ENCODE peak calls at places on chromosomes 12 and 14, in eight cellular contexts. One of them, this sample, is unnamed.

GRCh38 chr12:106645465-106646330 is 62.9 kb downstream of the RFX4 start:
- DNase-seq in astrocyte: no peak
- DNase-seq in GM23248: no peak
- DNase-seq in GM23338: no peak
- DNase-seq in SK-N-SH: no peak
- DNase-seq in neuronal stem cell: no peak
- DNase-seq in OCI-LY7: no peak
- DNase-seq in hepatocyte: no peak
- DNase-seq in this sample: no peak

GRCh38 chr14:55684956-55685584 is 105.1 kb downstream of the KTN1 start:
- DNase-seq in astrocyte: no peak
- DNase-seq in SK-N-SH: no peak
- DNase-seq in OCI-LY7: no peak
- DNase-seq in hepatocyte: no peak
- DNase-seq in GM23338: no peak
- DNase-seq in neuronal stem cell: no peak
- DNase-seq in GM23248: peak; percentile 80
- DNase-seq in this sample: peak; percentile 24

GRCh38 chr12:121513464-121514183 is 67.2 kb downstream of the KDM2B start:
- DNase-seq in GM23248: no peak
- DNase-seq in hepatocyte: peak; percentile 49
- DNase-seq in SK-N-SH: peak; percentile 88
- DNase-seq in astrocyte: no peak
- DNase-seq in GM23338: peak; percentile 82
- DNase-seq in neuronal stem cell: no peak
- DNase-seq in OCI-LY7: peak; percentile 69
- DNase-seq in this sample: no peak

GRCh38 chr14:101358726-101359125 is 202.6 kb upstream of the DIO3 start:
- DNase-seq in OCI-LY7: no peak
- DNase-seq in astrocyte: no peak
- DNase-seq in neuronal stem cell: no peak
- DNase-seq in GM23338: no peak
- DNase-seq in SK-N-SH: no peak
- DNase-seq in hepatocyte: no peak
- DNase-seq in GM23248: no peak
- DNase-seq in this sample: no peak

GRCh38 chr14:51726166-51726899 is 74.6 kb downstream of the FRMD6 start:
- DNase-seq in GM23248: peak; percentile 78
- DNase-seq in hepatocyte: no peak
- DNase-seq in astrocyte: peak; percentile 53
- DNase-seq in neuronal stem cell: no peak
- DNase-seq in GM23338: no peak
- DNase-seq in OCI-LY7: no peak
- DNase-seq in SK-N-SH: no peak
- DNase-seq in this sample: peak; percentile 19

GRCh38 chr14:103132381-103133212 is 9.3 kb downstream of the TNFAIP2 start:
- DNase-seq in hepatocyte: no peak
- DNase-seq in GM23338: no peak
- DNase-seq in SK-N-SH: no peak
- DNase-seq in astrocyte: no peak
- DNase-seq in OCI-LY7: no peak
- DNase-seq in neuronal stem cell: no peak
- DNase-seq in GM23248: no peak
- DNase-seq in this sample: no peak

GRCh38 chr14:23443411-23443812 is 8.0 kb upstream of the MYH7 start:
- DNase-seq in astrocyte: no peak
- DNase-seq in GM23248: no peak
- DNase-seq in OCI-LY7: no peak
- DNase-seq in hepatocyte: no peak
- DNase-seq in neuronal stem cell: no peak
- DNase-seq in GM23338: no peak
- DNase-seq in SK-N-SH: no peak
- DNase-seq in this sample: no peak

GRCh38 chr12:65495233-65495632 is 216.8 kb downstream of the MSRB3 start:
- DNase-seq in hepatocyte: no peak
- DNase-seq in SK-N-SH: no peak
- DNase-seq in neuronal stem cell: no peak
- DNase-seq in GM23248: peak; percentile 77
- DNase-seq in GM23338: no peak
- DNase-seq in OCI-LY7: no peak
- DNase-seq in astrocyte: peak; percentile 87
- DNase-seq in this sample: peak; percentile 92

GRCh38 chr14:26595922-26596721 is 1.7 kb downstream of the NOVA1 start:
- DNase-seq in neuronal stem cell: no peak
- DNase-seq in GM23338: no peak
- DNase-seq in hepatocyte: peak; percentile 5
- DNase-seq in OCI-LY7: no peak
- DNase-seq in SK-N-SH: no peak
- DNase-seq in astrocyte: no peak
- DNase-seq in GM23248: peak; percentile 8
- DNase-seq in this sample: peak; percentile 19

GRCh38 chr12:101875112-101875961 is 2.0 kb upstream of the DRAM1 start:
- DNase-seq in GM23338: no peak
- DNase-seq in GM23248: peak; percentile 27
- DNase-seq in hepatocyte: no peak
- DNase-seq in neuronal stem cell: no peak
- DNase-seq in OCI-LY7: no peak
- DNase-seq in astrocyte: peak; percentile 22
- DNase-seq in SK-N-SH: no peak
- DNase-seq in this sample: no peak

GRCh38 chr14:33901429-33902155 is 49.3 kb downstream of the EGLN3 start:
- DNase-seq in OCI-LY7: no peak
- DNase-seq in SK-N-SH: no peak
- DNase-seq in neuronal stem cell: no peak
- DNase-seq in GM23338: no peak
- DNase-seq in hepatocyte: no peak
- DNase-seq in GM23248: no peak
- DNase-seq in astrocyte: no peak
- DNase-seq in this sample: no peak

GRCh38 chr12:89571481-89572190 is 45.8 kb upstream of the POC1B start:
- DNase-seq in hepatocyte: no peak
- DNase-seq in GM23338: no peak
- DNase-seq in OCI-LY7: no peak
- DNase-seq in neuronal stem cell: no peak
- DNase-seq in astrocyte: peak; percentile 22
- DNase-seq in GM23248: peak; percentile 81
- DNase-seq in SK-N-SH: no peak
- DNase-seq in this sample: peak; percentile 69

GRCh38 chr12:9868951-9869306 is 225 bp downstream of the CLEC2B start:
- DNase-seq in OCI-LY7: no peak
- DNase-seq in GM23248: no peak
- DNase-seq in neuronal stem cell: no peak
- DNase-seq in hepatocyte: no peak
- DNase-seq in astrocyte: no peak
- DNase-seq in GM23338: no peak
- DNase-seq in SK-N-SH: no peak
- DNase-seq in this sample: no peak

GRCh38 chr12:9868271-9868815 is 811 bp downstream of the CLEC2B start:
- DNase-seq in neuronal stem cell: no peak
- DNase-seq in OCI-LY7: peak; percentile 35
- DNase-seq in GM23338: no peak
- DNase-seq in astrocyte: no peak
- DNase-seq in GM23248: peak; percentile 19
- DNase-seq in SK-N-SH: no peak
- DNase-seq in hepatocyte: no peak
- DNase-seq in this sample: peak; percentile 29

GRCh38 chr12:9867531-9867930 is 1.6 kb downstream of the CLEC2B start:
- DNase-seq in GM23248: peak; percentile 35
- DNase-seq in neuronal stem cell: no peak
- DNase-seq in OCI-LY7: no peak
- DNase-seq in SK-N-SH: no peak
- DNase-seq in hepatocyte: no peak
- DNase-seq in GM23338: no peak
- DNase-seq in astrocyte: no peak
- DNase-seq in this sample: peak; percentile 7

GRCh38 chr12:9870311-9870866 is 1.2 kb upstream of the CLEC2B start:
- DNase-seq in OCI-LY7: no peak
- DNase-seq in GM23338: no peak
- DNase-seq in neuronal stem cell: no peak
- DNase-seq in GM23248: peak; percentile 31
- DNase-seq in hepatocyte: no peak
- DNase-seq in SK-N-SH: no peak
- DNase-seq in astrocyte: no peak
- DNase-seq in this sample: no peak

GRCh38 chr12:9869307-9870161 is at the start of gene CLEC2B:
- DNase-seq in neuronal stem cell: no peak
- DNase-seq in SK-N-SH: no peak
- DNase-seq in hepatocyte: peak; percentile 13
- DNase-seq in GM23338: no peak
- DNase-seq in GM23248: peak; percentile 91
- DNase-seq in astrocyte: peak; percentile 76
- DNase-seq in OCI-LY7: peak; percentile 44
- DNase-seq in this sample: peak; percentile 90
- H2AFZ ChIP-seq in neuronal stem cell: peak within 1 kb of the TSS; percentile 53
- H2AFZ ChIP-seq in SK-N-SH: peak within 1 kb of the TSS; percentile 31
- H2AFZ ChIP-seq in hepatocyte: peak within 1 kb of the TSS; percentile 78
- H2AFZ ChIP-seq in GM23338: peak within 1 kb of the TSS; percentile 23
- H2AFZ ChIP-seq in GM23248: peak within 1 kb of the TSS; percentile 96
- H2AFZ ChIP-seq in astrocyte: peak within 1 kb of the TSS; percentile 62
- H2AFZ ChIP-seq in OCI-LY7: peak within 1 kb of the TSS; percentile 99
- H2AFZ ChIP-seq in this sample: peak within 1 kb of the TSS; percentile 68

GRCh38 chr14:68935761-68936209 is 43.3 kb downstream of the ACTN1 start:
- DNase-seq in neuronal stem cell: no peak
- DNase-seq in hepatocyte: no peak
- DNase-seq in astrocyte: peak; percentile 51
- DNase-seq in GM23338: no peak
- DNase-seq in SK-N-SH: no peak
- DNase-seq in OCI-LY7: no peak
- DNase-seq in GM23248: no peak
- DNase-seq in this sample: no peak
- H3K4me1 ChIP-seq in neuronal stem cell: peaks cover 18% of the 10 kb centered on the region
- H3K4me1 ChIP-seq in hepatocyte: peaks cover 47% of the 10 kb centered on the region
- H3K4me1 ChIP-seq in astrocyte: peaks cover 69% of the 10 kb centered on the region
- H3K4me1 ChIP-seq in GM23338: peaks cover 49% of the 10 kb centered on the region
- H3K4me1 ChIP-seq in SK-N-SH: peaks cover 69% of the 10 kb centered on the region
- H3K4me1 ChIP-seq in OCI-LY7: no peaks in the 10 kb centered on the region
- H3K4me1 ChIP-seq in GM23248: peaks cover 58% of the 10 kb centered on the region
- H3K4me1 ChIP-seq in this sample: peaks cover 43% of the 10 kb centered on the region

DNA sequence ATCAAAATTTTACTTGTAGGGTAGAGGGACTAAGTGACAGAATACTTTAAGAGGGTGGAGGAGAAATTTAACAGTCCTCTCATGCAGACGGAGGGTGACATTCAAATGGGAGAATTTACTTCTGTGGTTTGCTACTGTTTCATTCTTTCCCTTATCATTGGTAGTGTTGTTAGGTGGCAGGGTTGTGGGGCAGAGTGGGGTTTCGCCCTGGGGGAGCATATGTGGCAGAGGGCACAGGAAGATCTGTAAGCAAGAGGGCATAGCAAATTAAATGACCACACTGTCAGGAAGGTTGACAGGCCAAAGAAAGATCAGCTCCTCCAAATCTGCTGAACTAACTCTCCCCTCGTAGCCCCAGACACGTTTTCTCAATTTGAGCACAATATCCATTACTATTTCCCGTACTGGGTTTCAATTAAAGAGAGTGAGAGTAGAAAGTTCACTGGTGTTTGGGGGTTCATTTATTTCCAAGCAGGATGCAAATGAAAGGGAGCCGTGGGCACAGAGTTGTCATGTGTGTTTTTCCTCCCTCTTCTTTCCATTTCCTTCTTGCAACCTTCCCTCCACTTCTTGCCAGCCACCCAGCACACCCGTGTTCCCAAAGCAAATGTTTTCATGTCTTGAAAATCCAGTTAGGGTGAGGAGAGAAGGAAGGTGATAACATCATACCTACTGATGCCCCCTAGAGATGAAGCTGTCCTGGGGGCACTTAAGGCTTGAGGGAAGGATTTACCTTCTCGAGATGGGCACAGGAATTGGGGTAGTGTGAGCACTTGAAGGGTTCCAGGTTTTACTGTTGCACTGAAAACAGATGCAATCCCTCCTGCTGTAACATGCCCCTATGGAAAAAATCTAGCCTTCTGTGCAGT is 6.5 kb upstream of the TBX3 start:
- DNase-seq in SK-N-SH: peak; percentile 67
- DNase-seq in neuronal stem cell: no peak
- DNase-seq in GM23248: no peak
- DNase-seq in hepatocyte: no peak
- DNase-seq in GM23338: peak; percentile 0
- DNase-seq in astrocyte: no peak
- DNase-seq in OCI-LY7: no peak
- DNase-seq in this sample: no peak
- H3K4me3 ChIP-seq in SK-N-SH: no peak overlapping the region
- H3K4me3 ChIP-seq in neuronal stem cell: no peak overlapping the region
- H3K4me3 ChIP-seq in GM23248: no peak overlapping the region
- H3K4me3 ChIP-seq in hepatocyte: no peak overlapping the region
- H3K4me3 ChIP-seq in GM23338: no peak overlapping the region
- H3K4me3 ChIP-seq in astrocyte: no peak overlapping the region
- H3K4me3 ChIP-seq in OCI-LY7: no peak overlapping the region
- H3K4me3 ChIP-seq in this sample: peak overlapping the region; percentile 81

GRCh38 chr12:131699434-131699833 is 11.5 kb upstream of the SFSWAP start:
- DNase-seq in neuronal stem cell: no peak
- DNase-seq in SK-N-SH: no peak
- DNase-seq in GM23338: no peak
- DNase-seq in OCI-LY7: no peak
- DNase-seq in GM23248: peak; percentile 50
- DNase-seq in hepatocyte: no peak
- DNase-seq in astrocyte: no peak
- DNase-seq in this sample: no peak
- H2AFZ ChIP-seq in neuronal stem cell: no peak overlapping the region
- H2AFZ ChIP-seq in SK-N-SH: no peak overlapping the region
- H2AFZ ChIP-seq in GM23338: no peak overlapping the region
- H2AFZ ChIP-seq in OCI-LY7: no peak overlapping the region
- H2AFZ ChIP-seq in GM23248: peak overlapping the region; percentile 39
- H2AFZ ChIP-seq in hepatocyte: no peak overlapping the region
- H2AFZ ChIP-seq in astrocyte: no peak overlapping the region
- H2AFZ ChIP-seq in this sample: no peak overlapping the region

DNA sequence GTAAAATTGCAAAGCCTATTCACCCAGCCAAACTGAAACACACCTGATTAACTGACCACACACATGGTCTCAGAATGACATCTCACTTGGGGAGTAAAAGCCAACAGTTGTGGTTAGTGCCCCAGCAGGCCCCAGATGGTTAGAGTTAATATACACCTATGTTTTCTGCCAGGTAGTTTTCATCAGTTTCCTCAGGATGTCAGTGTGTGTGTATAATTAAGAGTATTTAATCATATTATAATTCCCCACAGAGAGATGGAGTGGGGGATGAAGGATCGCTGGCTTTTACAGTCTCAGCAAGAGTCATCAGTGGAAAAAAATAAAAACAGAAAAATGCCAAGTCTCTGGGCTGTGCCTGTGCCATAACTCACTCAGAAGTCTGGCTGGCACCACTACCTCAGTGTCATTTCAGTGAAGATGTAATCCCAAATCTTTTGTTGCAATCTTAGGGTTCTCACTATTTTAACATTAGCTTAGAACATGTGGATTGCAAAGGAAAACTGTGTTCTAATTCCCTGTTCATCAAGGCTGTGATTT is 412.5 kb downstream of the ZFP36L1 start:
- DNase-seq in SK-N-SH: no peak
- DNase-seq in GM23338: no peak
- DNase-seq in OCI-LY7: no peak
- DNase-seq in GM23248: peak; percentile 75
- DNase-seq in astrocyte: peak; percentile 59
- DNase-seq in hepatocyte: no peak
- DNase-seq in neuronal stem cell: no peak
- DNase-seq in this sample: peak; percentile 63
- H3K4me1 ChIP-seq in SK-N-SH: peaks cover 10% of the 10 kb centered on the region
- H3K4me1 ChIP-seq in GM23338: no peaks in the 10 kb centered on the region
- H3K4me1 ChIP-seq in OCI-LY7: peaks cover 50% of the 10 kb centered on the region
- H3K4me1 ChIP-seq in GM23248: peaks cover 52% of the 10 kb centered on the region
- H3K4me1 ChIP-seq in astrocyte: peaks cover 16% of the 10 kb centered on the region
- H3K4me1 ChIP-seq in hepatocyte: peaks cover 15% of the 10 kb centered on the region
- H3K4me1 ChIP-seq in neuronal stem cell: peaks cover 5% of the 10 kb centered on the region
- H3K4me1 ChIP-seq in this sample: no peaks in the 10 kb centered on the region